ENCODE peak calls at places on chromosomes 6 and 20, in four cellular contexts. B is stimulated activated CD8-positive, alpha-beta memory T cell treated with anti-CD3 and anti-CD28 coated beads, Interleukin-7, amount 100 ng/mL, for 4 hours; R is brain microvascular endothelial cell; M is GM23338. S is an unnamed sample.

GRCh38 chr6:25179051-25179778 is 100.0 kb upstream of the CARMIL1 start:
- DNase-seq in R (no peak), M (no peak), B (no peak), S (peak)

GRCh38 chr6:3764516-3765333 is 13.2 kb upstream of the PXDC1 start:
- DNase-seq in B (no peak), R (no peak), M (no peak), S (no peak)

GRCh38 chr20:35225319-35226125 is 968 bp upstream of the MMP24 start:
- DNase-seq in R (no peak), B (no peak), M (peak), S (no peak)

GRCh38 chr20:63065911-63066310 is 59.1 kb upstream of the BHLHE23 start:
- DNase-seq in B (no peak), R (no peak), M (no peak), S (no peak)

GRCh38 chr6:44062771-44063560 is 64.3 kb downstream of the MRPL14 start:
- DNase-seq in R (no peak), B (no peak), M (peak), S (peak)

GRCh38 chr20:57514273-57514751 is 10.6 kb downstream of the CTCFL start:
- DNase-seq in M (peak), B (no peak), R (peak), S (peak)

GRCh38 chr6:142653710-142654274 is 291.2 kb downstream of the HIVEP2 start:
- DNase-seq in B (no peak), R (no peak), M (no peak), S (no peak)

GRCh38 chr6:24840187-24840586 is 41.5 kb upstream of the ARMH2 start:
- DNase-seq in M (no peak), R (no peak), B (no peak), S (no peak)

GRCh38 chr6:112372213-112372806 is 25.2 kb downstream of the RFPL4B start:
- DNase-seq in B (no peak), M (peak), R (no peak), S (peak)

GRCh38 chr20:50533061-50533460 is 22.9 kb downstream of the PTPN1 start:
- DNase-seq in B (no peak), R (no peak), M (no peak), S (no peak)

GRCh38 chr6:84707161-84707560 is 57.2 kb downstream of the TBX18 start:
- DNase-seq in B (no peak), M (no peak), R (no peak), S (no peak)

GRCh38 chr6:155014715-155015300 is 19.7 kb downstream of the TIAM2 start:
- DNase-seq in B (no peak), M (peak), R (peak), S (no peak)

GRCh38 chr6:30914854-30915590 is 984 bp downstream of the VARS2 start:
- DNase-seq in M (no peak), B (no peak), R (no peak), S (no peak)

GRCh38 chr6:143513410-143513809 is 1.9 kb upstream of the FUCA2 start:
- DNase-seq in M (peak), B (no peak), R (no peak), S (no peak)

GRCh38 chr6:106745396-106745795 is 116.0 kb downstream of the QRSL1 start:
- DNase-seq in B (no peak), M (no peak), R (no peak), S (no peak)

GRCh38 chr6:107235521-107235920 is 120.2 kb upstream of the BEND3 start:
- DNase-seq in B (no peak), M (no peak), R (no peak), S (no peak)

GRCh38 chr20:54062812-54063280 is 7.5 kb downstream of the BCAS1 start:
- DNase-seq in M (peak), R (peak), B (no peak), S (peak)

GRCh38 chr20:10659651-10660601 is 13.9 kb downstream of the JAG1 start:
- DNase-seq in M (peak), B (no peak), R (no peak), S (no peak)

GRCh38 chr6:152240983-152241766 is 396.0 kb downstream of the SYNE1 start:
- DNase-seq in M (no peak), B (no peak), R (no peak), S (no peak)

GRCh38 chr6:158460602-158461092 is 99.2 kb upstream of the TMEM181 start:
- DNase-seq in B (no peak), M (no peak), R (no peak), S (peak)

GRCh38 chr6:167817729-167818128 is 9.0 kb upstream of the AFDN start:
- DNase-seq in R (no peak), B (no peak), M (no peak), S (no peak)

GRCh38 chr6:26354162-26354561 is 10.8 kb upstream of the BTN3A2 start:
- DNase-seq in B (no peak), R (no peak), M (no peak), S (no peak)

GRCh38 chr6:30331981-30332380 is 5.3 kb downstream of the TRIM39 start:
- DNase-seq in M (no peak), R (no peak), B (no peak), S (no peak)

GRCh38 chr6:33208089-33208967 is at the start of gene RING1:
- DNase-seq in B (peak), R (peak), M (peak), S (peak)

GRCh38 chr6:36625161-36625919 is 31.2 kb downstream of the SRSF3 start:
- DNase-seq in B (no peak), R (peak), M (no peak), S (peak)

GRCh38 chr6:7235712-7236311 is 77.2 kb downstream of the SSR1 start:
- DNase-seq in M (no peak), R (no peak), B (no peak), S (no peak)

GRCh38 chr6:169170583-169170955 is 83.1 kb downstream of the THBS2 start:
- DNase-seq in M (no peak), B (no peak), R (no peak), S (no peak)

GRCh38 chr20:51750037-51750769 is 18.0 kb downstream of the ATP9A start:
- DNase-seq in B (peak), M (no peak), R (peak), S (peak)

GRCh38 chr20:55555075-55555650 is 450.2 kb downstream of the CBLN4 start:
- DNase-seq in M (no peak), R (no peak), B (no peak), S (no peak)

GRCh38 chr6:127570739-127571389 is 6.1 kb upstream of the C6orf58 start:
- DNase-seq in M (no peak), B (no peak), R (no peak), S (no peak)

GRCh38 chr20:9966966-9967365 is 67.8 kb upstream of the ANKEF1 start:
- DNase-seq in M (peak), B (no peak), R (no peak), S (no peak)

GRCh38 chr6:37321101-37321500 is 32.7 kb upstream of the RNF8 start:
- DNase-seq in R (no peak), B (no peak), M (no peak), S (no peak)

GRCh38 chr6:138514860-138515540 is 15.7 kb upstream of the NHSL1 start:
- DNase-seq in M (no peak), B (no peak), R (no peak), S (no peak)

GRCh38 chr20:40638414-40638813 is 50.6 kb downstream of the MAFB start:
- DNase-seq in M (no peak), R (no peak), B (no peak), S (no peak)

GRCh38 chr6:141988954-141989705 is 143.6 kb upstream of the GJE1 start:
- DNase-seq in B (no peak), R (peak), M (peak), S (peak)